ENCODE peak calls at places on chromosomes 5 and 9, in seven cellular contexts. Z is psoas muscle, F is tibial artery, K is uterus, P is H9, D is transverse colon, Q is A549. N is an unnamed sample.

GRCh38 chr9:137461663-137462395 is 2.7 kb upstream of the NSMF start:
- DNase-seq in Z (peak), F (peak), K (peak), P (peak), D (peak), Q (peak), N (no peak)

GRCh38 chr9:129613520-129614175 is 7.3 kb downstream of the C9orf50 start:
- DNase-seq in Z (no peak), F (no peak), K (no peak), P (no peak), D (no peak), Q (no peak), N (no peak)

GRCh38 chr5:8417316-8418048 is 548.5 kb downstream of the MTRR start:
- DNase-seq in Z (no peak), F (no peak), K (no peak), P (no peak), D (no peak), Q (no peak), N (no peak)

GRCh38 chr9:97510797-97511761 is 9.6 kb downstream of the TMOD1 start:
- DNase-seq in Z (peak), F (peak), K (peak), P (peak), D (no peak), Q (peak), N (no peak)

GRCh38 chr5:44275908-44276307 is 113.3 kb downstream of the FGF10 start:
- DNase-seq in Z (no peak), F (no peak), K (no peak), P (no peak), D (no peak), Q (no peak), N (no peak)

GRCh38 chr5:72244862-72245371 is 75.1 kb downstream of the MRPS27 start:
- DNase-seq in Z (no peak), F (no peak), K (peak), P (peak), D (no peak), Q (peak), N (no peak)

GRCh38 chr5:67156976-67157583 is 39.5 kb downstream of the CD180 start:
- DNase-seq in Z (peak), F (no peak), K (no peak), P (peak), D (peak), Q (peak), N (no peak)

GRCh38 chr5:68424799-68425537 is 209.4 kb downstream of the PIK3R1 start:
- DNase-seq in Z (no peak), F (no peak), K (no peak), P (no peak), D (no peak), Q (no peak), N (no peak)

GRCh38 chr5:131974622-131974955 is 29.1 kb upstream of the MEIKIN start:
- DNase-seq in Z (no peak), F (no peak), K (no peak), P (no peak), D (no peak), Q (no peak), N (no peak)

GRCh38 chr9:112348993-112349333 is 15.5 kb upstream of the PTBP3 start:
- DNase-seq in Z (no peak), F (no peak), K (no peak), P (no peak), D (no peak), Q (no peak), N (no peak)

DNA sequence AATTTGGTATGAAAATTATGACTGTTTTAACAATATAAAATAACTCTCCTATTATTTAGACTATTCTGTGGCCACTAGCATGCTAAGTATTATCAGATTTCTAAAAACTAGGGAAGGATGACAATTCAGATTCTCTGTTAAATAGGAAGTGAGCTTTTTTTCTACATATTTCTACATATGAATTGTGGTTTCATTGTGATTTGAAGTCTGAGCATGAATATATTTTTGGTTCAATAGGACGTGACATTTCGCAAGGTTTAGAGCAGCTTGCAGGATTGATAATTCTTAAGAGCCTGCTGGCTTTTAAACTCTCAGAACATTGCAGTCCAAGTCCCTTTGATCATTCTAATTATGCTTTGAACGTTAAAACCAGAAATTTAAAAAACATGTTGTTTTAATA is 82.9 kb downstream of the ADGRV1 start:
- DNase-seq in Z (no peak), F (no peak), K (no peak), P (no peak), D (no peak), Q (no peak), N (no peak)
- H3K27ac ChIP-seq in Z (no peak), F (no peak), K (no peak), P (no peak), D (no peak), Q (no peak), N (no peak)

DNA sequence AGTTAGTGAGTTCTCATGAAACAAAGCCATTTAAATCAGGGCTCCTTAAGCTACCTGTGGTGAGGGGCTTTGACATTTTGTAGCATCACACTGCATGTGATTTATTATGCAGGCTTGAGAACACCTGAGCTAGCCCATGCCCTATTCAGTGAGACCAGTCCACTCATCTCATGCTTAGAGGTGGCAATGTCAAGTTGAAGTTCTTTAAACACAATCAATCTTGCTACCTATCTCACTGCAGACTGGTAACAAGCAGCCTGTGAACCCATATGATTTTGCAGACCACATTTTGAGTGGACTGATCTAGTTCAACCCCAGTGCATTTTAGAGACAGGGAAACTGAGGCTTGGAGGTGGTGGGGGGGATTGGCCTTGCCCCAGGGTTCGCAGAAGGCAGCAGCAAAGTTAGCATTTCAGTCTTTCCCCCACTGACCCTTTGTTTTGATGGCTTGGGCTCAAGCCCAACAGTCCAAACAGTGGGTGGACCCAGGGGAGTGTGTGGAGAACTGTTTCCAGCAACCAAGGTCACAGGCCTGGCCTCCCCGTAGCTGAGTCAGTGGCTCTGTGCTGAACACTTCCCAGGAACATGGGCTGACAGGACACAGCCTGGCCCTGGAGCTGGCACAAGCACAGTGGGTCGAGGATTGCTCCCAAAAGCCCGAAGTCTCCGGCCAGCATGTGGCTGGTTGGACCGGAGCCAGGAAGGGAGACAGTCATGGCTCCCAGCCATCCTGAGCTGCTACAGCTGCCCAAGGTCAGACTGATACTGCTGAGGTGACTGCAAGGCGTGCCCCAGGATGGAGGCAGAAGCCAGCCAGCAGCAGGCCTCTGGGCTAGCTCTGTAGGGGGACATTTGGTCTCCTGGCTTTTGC is 95.3 kb downstream of the RGS3 start:
- DNase-seq in Z (peak), F (peak), K (peak), P (no peak), D (peak), Q (no peak), N (no peak)
- H3K27ac ChIP-seq in Z (peak), F (peak), K (no peak), P (no peak), D (peak), Q (peak), N (no peak)

GRCh38 chr9:93138171-93138764 is 4.2 kb upstream of the NINJ1 start:
- DNase-seq in Z (peak), F (no peak), K (no peak), P (no peak), D (no peak), Q (no peak), N (no peak)
- H3K27ac ChIP-seq in Z (no peak), F (no peak), K (no peak), P (no peak), D (no peak), Q (no peak), N (no peak)

DNA sequence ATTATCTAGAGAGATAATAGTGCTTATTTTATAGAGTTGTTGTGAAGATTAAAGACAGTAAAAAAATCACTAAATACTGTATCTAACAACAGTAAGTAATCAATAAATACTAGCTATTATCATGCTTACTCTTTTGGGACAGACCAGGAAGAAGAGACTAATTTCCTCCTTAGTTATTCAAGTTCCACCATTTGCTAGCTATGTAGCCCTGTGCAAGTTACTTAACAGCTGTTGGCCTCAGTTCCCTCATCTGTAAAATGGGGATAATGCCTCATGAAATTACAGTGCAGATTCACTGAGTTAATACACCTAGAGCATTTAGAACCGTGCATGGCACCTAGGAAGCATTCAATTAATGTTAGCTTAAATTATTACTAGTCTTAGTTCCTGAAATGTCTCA is 2.6 kb downstream of the RBM18 start:
- DNase-seq in Z (no peak), F (no peak), K (no peak), P (no peak), D (no peak), Q (no peak), N (no peak)
- H3K27ac ChIP-seq in Z (peak), F (no peak), K (no peak), P (no peak), D (peak), Q (no peak), N (no peak)

GRCh38 chr5:134736173-134736812 is 2.1 kb upstream of the CAMLG start:
- DNase-seq in Z (no peak), F (no peak), K (no peak), P (no peak), D (no peak), Q (no peak), N (no peak)
- H3K27ac ChIP-seq in Z (no peak), F (no peak), K (no peak), P (no peak), D (no peak), Q (no peak), N (no peak)

GRCh38 chr9:96025995-96026572 is 150.6 kb downstream of the ERCC6L2 start:
- DNase-seq in Z (no peak), F (no peak), K (no peak), P (peak), D (no peak), Q (no peak), N (no peak)

GRCh38 chr9:96031366-96031824 is 155.9 kb downstream of the ERCC6L2 start:
- DNase-seq in Z (no peak), F (peak), K (no peak), P (no peak), D (no peak), Q (peak), N (no peak)

GRCh38 chr9:96026655-96027213 is 151.2 kb downstream of the ERCC6L2 start:
- DNase-seq in Z (no peak), F (no peak), K (no peak), P (no peak), D (no peak), Q (no peak), N (no peak)

GRCh38 chr9:96029722-96030515 is 154.4 kb downstream of the ERCC6L2 start:
- DNase-seq in Z (no peak), F (no peak), K (no peak), P (no peak), D (no peak), Q (peak), N (no peak)

DNA sequence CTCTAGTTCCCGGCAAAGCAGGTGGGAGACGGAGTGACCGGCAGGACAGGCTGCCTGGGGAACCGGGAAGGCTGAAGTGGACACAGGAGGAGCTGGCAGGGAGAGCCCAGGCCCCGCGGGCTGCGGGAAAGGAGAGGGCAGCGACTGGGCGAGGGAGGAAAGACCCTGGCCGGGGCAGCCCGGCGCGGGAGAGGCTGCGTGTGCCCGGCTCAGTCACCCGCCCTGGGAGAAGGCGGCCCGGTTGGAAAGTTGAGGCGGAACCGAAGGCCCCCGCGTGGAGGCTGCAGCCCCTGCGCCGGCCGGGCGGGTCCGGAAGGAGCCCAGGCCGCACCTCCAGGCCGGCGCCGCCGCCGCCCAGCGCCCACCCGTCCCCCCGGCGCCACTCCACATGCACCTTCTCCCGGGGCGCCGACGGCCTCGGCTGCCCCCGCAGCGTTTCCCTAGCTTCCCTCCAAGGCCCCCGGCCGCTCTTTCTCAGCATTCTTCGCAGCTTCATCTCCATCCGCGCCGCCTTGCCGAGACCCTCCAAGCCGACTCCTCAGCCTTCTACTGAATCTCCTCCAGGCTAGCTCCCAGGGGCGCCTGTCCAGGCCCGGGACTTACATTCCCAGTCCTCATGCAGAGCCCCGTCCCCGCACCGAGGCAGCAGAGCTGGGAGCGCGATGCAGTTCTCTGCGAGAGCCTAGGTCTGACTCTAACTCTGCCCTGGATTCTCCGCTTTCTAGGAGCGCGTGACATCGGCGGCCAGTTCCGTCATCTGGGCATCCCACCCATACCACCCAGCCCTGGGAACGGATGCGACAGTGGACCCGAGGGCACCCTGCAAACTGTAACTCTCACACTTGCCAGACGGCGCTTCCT is 152.0 kb downstream of the ERCC6L2 start:
- DNase-seq in Z (no peak), F (no peak), K (no peak), P (peak), D (no peak), Q (no peak), N (no peak)
- H3K27ac ChIP-seq in Z (no peak), F (peak), K (no peak), P (no peak), D (peak), Q (no peak), N (no peak)

GRCh38 chr9:123488683-123489321 is 132.8 kb downstream of the CRB2 start:
- DNase-seq in Z (no peak), F (no peak), K (no peak), P (no peak), D (no peak), Q (no peak), N (no peak)
- H3K27ac ChIP-seq in Z (no peak), F (no peak), K (no peak), P (no peak), D (no peak), Q (no peak), N (no peak)

N was measured in epithelial cell of prostate.